ENCODE peak calls at places on chromosomes 1 and 21, in four cellular contexts. I is A549, M is K562, H is HepG2. Y is an unnamed sample.

GRCh38 chr1:29849038-29849750 is 612.9 kb downstream of the PTPRU start:
- DNase-seq in I (no peak), M (peak; percentile 50), H (peak; percentile 32), Y (peak; percentile 21)

GRCh38 chr1:193406901-193407300 is 220.5 kb upstream of the B3GALT2 start:
- DNase-seq in I (peak; percentile 24), M (peak; percentile 29), H (peak; percentile 28), Y (peak; percentile 64)

GRCh38 chr1:56645663-56646330 is 683 bp downstream of the PRKAA2 start:
- DNase-seq in I (peak; percentile 8), M (no peak), H (peak; percentile 21), Y (peak; percentile 36)

GRCh38 chr1:235279627-235280194 is 48.3 kb downstream of the ARID4B start:
- DNase-seq in I (no peak), M (no peak), H (no peak), Y (no peak)

GRCh38 chr1:165851034-165851658 is 23.7 kb downstream of the UCK2 start:
- DNase-seq in I (no peak), M (no peak), H (no peak), Y (no peak)

GRCh38 chr1:111205724-111206070 is 5.3 kb upstream of the DENND2D start:
- DNase-seq in I (no peak), M (no peak), H (no peak), Y (no peak)

GRCh38 chr1:119651641-119652040 is 3.6 kb upstream of the ZNF697 start:
- DNase-seq in I (no peak), M (no peak), H (no peak), Y (no peak)

GRCh38 chr1:244863491-244864252 is 671 bp downstream of the HNRNPU start:
- DNase-seq in I (no peak), M (peak; percentile 83), H (no peak), Y (no peak)

GRCh38 chr1:47351305-47351704 is 17.7 kb downstream of the CMPK1 start:
- DNase-seq in I (no peak), M (no peak), H (no peak), Y (no peak)

GRCh38 chr21:17101696-17102095 is 411.1 kb upstream of the CXADR start:
- DNase-seq in I (no peak), M (no peak), H (no peak), Y (no peak)

GRCh38 chr1:67648582-67649326 is 36.2 kb upstream of the GADD45A start:
- DNase-seq in I (no peak), M (peak; percentile 33), H (no peak), Y (no peak)

GRCh38 chr1:7639435-7640131 is 131.5 kb upstream of the VAMP3 start:
- DNase-seq in I (no peak), M (no peak), H (no peak), Y (no peak)

GRCh38 chr1:38815903-38816627 is 43.5 kb downstream of the RRAGC start:
- DNase-seq in I (no peak), M (peak; percentile 94), H (no peak), Y (no peak)

GRCh38 chr1:86933562-86934377 is 19.3 kb downstream of the HS2ST1 start:
- DNase-seq in I (no peak), M (no peak), H (peak; percentile 52), Y (peak; percentile 6)

GRCh38 chr1:87688136-87688535 is 359.5 kb downstream of the LMO4 start:
- DNase-seq in I (no peak), M (no peak), H (no peak), Y (no peak)

GRCh38 chr1:150997126-150997872 is 9.4 kb downstream of the MINDY1 start:
- DNase-seq in I (no peak), M (no peak), H (no peak), Y (no peak)

GRCh38 chr1:242890211-242890741 is 364.8 kb downstream of the CEP170 start:
- DNase-seq in I (no peak), M (no peak), H (no peak), Y (no peak)
- H3K4me2 ChIP-seq in I (no peak overlapping the region), M (no peak overlapping the region), H (no peak overlapping the region), Y (no peak overlapping the region)

GRCh38 chr1:109446236-109446635 is 20.0 kb upstream of the PSMA5 start:
- DNase-seq in I (no peak), M (no peak), H (no peak), Y (no peak)
- TF ChIP-seq MYC in I (no peak), M (no peak), H (no peak), Y (no peak)

DNA sequence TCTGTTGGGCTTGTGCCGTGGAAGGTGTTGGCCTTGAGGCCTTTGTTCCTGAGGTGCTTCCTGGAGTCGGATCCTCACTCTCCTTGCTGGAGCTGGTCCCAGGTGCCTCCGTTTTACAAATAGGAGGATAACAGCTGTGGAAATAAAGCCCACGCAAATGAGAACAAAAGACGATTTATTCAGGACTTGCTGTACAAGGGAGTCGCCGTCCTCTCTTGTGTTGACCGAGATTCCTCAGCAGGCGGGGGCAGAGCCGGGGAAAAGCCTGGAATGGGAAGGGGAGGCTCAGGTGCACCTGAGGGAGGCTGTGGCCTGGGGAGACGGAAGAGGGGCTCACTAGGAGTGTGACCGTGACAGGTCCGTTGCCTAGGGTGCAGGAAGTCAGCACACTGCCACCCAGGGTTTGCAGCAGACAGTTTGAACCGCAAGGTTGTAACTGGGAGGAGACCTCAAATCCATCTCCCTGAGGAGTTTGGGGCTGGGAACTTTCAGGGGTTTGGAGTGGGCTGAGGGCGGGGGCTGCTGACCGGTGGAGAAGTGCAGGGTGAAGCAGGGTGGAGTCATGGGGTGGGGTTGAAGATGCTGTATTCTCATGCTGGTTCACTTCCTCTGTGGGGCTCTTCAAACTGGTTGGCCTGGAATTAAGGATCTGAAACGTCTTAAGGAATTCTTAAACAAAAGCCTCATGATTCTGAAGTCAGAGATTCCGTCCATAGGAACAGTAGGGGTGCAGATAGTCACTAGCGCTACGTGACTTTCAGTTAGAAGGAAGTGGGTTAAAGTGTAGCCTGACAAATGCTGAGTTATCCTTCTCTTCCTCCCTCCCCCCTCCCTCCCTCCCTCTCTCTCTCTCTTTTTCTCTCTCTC is 2.6 kb upstream of the CSTB start:
- DNase-seq in I (no peak), M (no peak), H (no peak), Y (no peak)
- H3K4me2 ChIP-seq in I (no peak overlapping the region), M (peak overlapping the region; percentile 38), H (peak overlapping the region; percentile 61), Y (no peak overlapping the region)

DNA sequence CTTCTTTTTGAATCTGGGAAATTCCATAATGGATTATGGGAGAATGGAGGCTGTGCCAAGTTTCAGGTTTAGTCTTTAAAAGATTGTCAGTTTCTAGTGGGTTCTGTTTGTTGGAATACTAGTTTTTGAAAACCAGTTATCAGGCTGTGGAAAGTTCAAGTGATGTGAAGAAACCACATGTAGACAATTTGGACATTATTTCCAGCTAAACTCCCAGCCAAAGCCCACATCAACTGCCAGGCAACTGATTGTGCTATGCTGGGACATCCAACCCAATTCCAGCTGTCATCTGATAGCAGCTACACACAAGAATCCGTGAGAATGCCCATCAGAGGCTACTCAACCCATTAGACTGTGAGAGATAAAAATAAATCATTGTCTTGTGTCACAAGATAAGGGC is 546.1 kb upstream of the ADAMTS5 start:
- DNase-seq in I (no peak), M (no peak), H (no peak), Y (no peak)
- TF ChIP-seq MYC in I (no peak), M (no peak), H (no peak), Y (no peak)

GRCh38 chr21:31912501-31912900 is 39.7 kb downstream of the HUNK start:
- DNase-seq in I (no peak), M (no peak), H (no peak), Y (no peak)

GRCh38 chr21:31908106-31909031 is 35.5 kb downstream of the HUNK start:
- DNase-seq in I (no peak), M (no peak), H (peak; percentile 74), Y (no peak)

GRCh38 chr21:31909153-31909771 is 36.4 kb downstream of the HUNK start:
- DNase-seq in I (no peak), M (no peak), H (no peak), Y (no peak)

GRCh38 chr21:31911138-31911907 is 38.5 kb downstream of the HUNK start:
- DNase-seq in I (no peak), M (no peak), H (no peak), Y (no peak)

GRCh38 chr21:31909772-31910470 is 37.1 kb downstream of the HUNK start:
- DNase-seq in I (no peak), M (no peak), H (no peak), Y (no peak)
- H3K4me2 ChIP-seq in I (no peak overlapping the region), M (no peak overlapping the region), H (no peak overlapping the region), Y (no peak overlapping the region)